ENCODE peak calls at places on chromosomes 3 and 15, in ten cellular contexts. X is heart right ventricle; C is WERI-Rb-1; E is GM23338; I is epithelial cell of esophagus; O is activated CD8-positive, alpha-beta T cell treated with anti-CD3 and anti-CD28 coated beads for 36 hours; F is endothelial cell; Q is astrocyte of the spinal cord; T is retinal pigment epithelial cell; A is GM13977. R is an unnamed sample.
A peak's percentile ranks its signal among the peaks of the same experiment; 100 is the strongest.

GRCh38 chr3:55309336-55309735 is 177.8 kb downstream of the WNT5A start:
- DNase-seq in E (no peak), T (no peak), A (no peak), I (no peak), X (no peak), O (no peak), C (no peak), F (no peak), Q (no peak), R (peak; percentile 92)

GRCh38 chr15:92959219-92959618 is 59.1 kb downstream of the CHD2 start:
- DNase-seq in E (no peak), X (no peak), I (no peak), O (no peak), T (no peak), A (no peak), C (no peak), F (no peak), Q (no peak), R (no peak)

GRCh38 chr3:36489106-36489505 is 108.8 kb downstream of the STAC start:
- DNase-seq in X (no peak), Q (no peak), O (no peak), A (no peak), F (no peak), T (no peak), I (no peak), E (no peak), C (no peak), R (no peak)

GRCh38 chr3:174776636-174777035 is 82.5 kb upstream of the NAALADL2 start:
- DNase-seq in O (no peak), T (no peak), X (no peak), Q (no peak), F (no peak), A (no peak), E (no peak), I (peak; percentile 33), C (no peak), R (no peak)

GRCh38 chr3:73212683-73213082 is 151.2 kb downstream of the EBLN2 start:
- DNase-seq in Q (no peak), E (no peak), F (no peak), I (no peak), T (no peak), X (no peak), A (no peak), O (no peak), C (no peak), R (no peak)

GRCh38 chr3:49132437-49133225 is at the start of gene LAMB2:
- DNase-seq in A (no peak), E (peak; percentile 93), X (peak; percentile 90), T (peak; percentile 54), I (peak; percentile 78), Q (peak; percentile 86), O (peak; percentile 6), C (peak; percentile 80), F (peak; percentile 71), R (peak; percentile 68)

GRCh38 chr3:118882353-118882947 is 152.2 kb downstream of the IGSF11 start:
- DNase-seq in C (peak; percentile 71), Q (peak; percentile 59), X (peak; percentile 51), E (peak; percentile 85), F (peak; percentile 71), T (peak; percentile 15), A (peak; percentile 23), I (peak; percentile 72), O (peak; percentile 85), R (peak; percentile 60)

GRCh38 chr3:151293127-151293526 is 14.8 kb upstream of the P2RY14 start:
- DNase-seq in Q (no peak), E (no peak), A (no peak), T (no peak), F (no peak), C (no peak), X (no peak), I (peak; percentile 29), O (no peak), R (no peak)

GRCh38 chr15:72540606-72541237 is 66.6 kb downstream of the ARIH1 start:
- DNase-seq in E (peak; percentile 34), A (no peak), I (no peak), O (peak; percentile 6), C (no peak), X (no peak), F (no peak), T (no peak), Q (no peak), R (no peak)

GRCh38 chr3:107217161-107217560 is 160.1 kb upstream of the CCDC54 start:
- DNase-seq in I (peak; percentile 89), Q (peak; percentile 96), O (no peak), F (no peak), T (peak; percentile 97), A (no peak), E (no peak), X (no peak), C (no peak), R (peak; percentile 98)

GRCh38 chr3:11930084-11930483 is 74.1 kb upstream of the SYN2 start:
- DNase-seq in E (no peak), T (no peak), I (no peak), A (no peak), O (no peak), X (no peak), Q (no peak), F (no peak), C (no peak), R (no peak)

GRCh38 chr3:45931476-45931875 is 11.8 kb upstream of the CXCR6 start:
- DNase-seq in T (no peak), E (no peak), Q (no peak), I (no peak), A (no peak), F (no peak), C (no peak), X (no peak), O (no peak), R (no peak)

GRCh38 chr3:4885322-4885721 is 93.9 kb upstream of the BHLHE40 start:
- DNase-seq in A (no peak), C (no peak), F (no peak), X (no peak), E (no peak), I (no peak), Q (peak; percentile 75), O (no peak), T (no peak), R (no peak)
- TF ChIP-seq CTCF in A (no peak), C (no peak), F (no peak), X (no peak), E (no peak), I (no peak), Q (no peak), O (no peak), T (peak; percentile 12), R (no peak)

GRCh38 chr15:28273468-28273867 is 48.5 kb downstream of the HERC2 start:
- DNase-seq in O (no peak), F (peak; percentile 49), Q (peak; percentile 46), T (no peak), A (no peak), E (peak; percentile 56), I (no peak), C (no peak), X (no peak), R (peak; percentile 7)
- TF ChIP-seq CTCF in O (no peak), F (peak; percentile 15), Q (peak; percentile 51), T (peak; percentile 43), A (no peak), E (peak; percentile 19), I (peak; percentile 2), C (no peak), X (peak; percentile 17), R (no peak)

GRCh38 chr3:153927107-153927506 is 194.1 kb upstream of the ARHGEF26 start:
- DNase-seq in E (peak; percentile 41), A (no peak), C (no peak), I (peak; percentile 38), Q (peak; percentile 56), X (no peak), F (no peak), T (peak; percentile 25), O (no peak), R (peak; percentile 95)
- TF ChIP-seq CTCF in E (peak; percentile 37), A (peak; percentile 11), C (peak; percentile 6), I (no peak), Q (peak; percentile 21), X (no peak), F (no peak), T (peak; percentile 25), O (no peak), R (peak; percentile 41)

GRCh38 chr15:68407141-68407885 is 24.6 kb downstream of the ITGA11 start:
- DNase-seq in C (no peak), F (no peak), O (no peak), X (no peak), Q (no peak), A (no peak), I (no peak), T (no peak), E (no peak), R (peak; percentile 38)
- TF ChIP-seq CTCF in C (no peak), F (no peak), O (no peak), X (no peak), Q (no peak), A (no peak), I (no peak), T (no peak), E (no peak), R (no peak)

GRCh38 chr3:129625071-129625874 is 18.8 kb upstream of the PLXND1 start:
- DNase-seq in C (peak; percentile 43), X (peak; percentile 18), F (no peak), Q (no peak), I (no peak), A (peak; percentile 21), E (peak; percentile 65), O (no peak), T (no peak), R (no peak)

GRCh38 chr3:129628169-129628522 is 21.7 kb upstream of the PLXND1 start:
- DNase-seq in X (no peak), F (no peak), E (no peak), I (no peak), T (no peak), A (no peak), O (no peak), Q (no peak), C (no peak), R (peak; percentile 74)

GRCh38 chr3:129629011-129629410 is 22.5 kb upstream of the PLXND1 start:
- DNase-seq in Q (no peak), A (no peak), I (no peak), O (no peak), T (no peak), C (no peak), F (no peak), E (no peak), X (no peak), R (no peak)

GRCh38 chr3:129627350-129628168 is 21.1 kb upstream of the PLXND1 start:
- DNase-seq in C (peak; percentile 76), F (peak; percentile 74), A (peak; percentile 90), X (peak; percentile 77), T (no peak), I (peak; percentile 85), E (peak; percentile 95), Q (peak; percentile 81), O (peak; percentile 84), R (peak; percentile 91)

GRCh38 chr3:129626744-129627349 is 20.4 kb upstream of the PLXND1 start:
- DNase-seq in C (peak; percentile 84), A (peak; percentile 97), I (peak; percentile 67), O (peak; percentile 86), X (peak; percentile 95), Q (no peak), E (peak; percentile 95), T (no peak), F (peak; percentile 90), R (peak; percentile 77)
- TF ChIP-seq CTCF in C (no peak), A (peak; percentile 18), I (no peak), O (peak; percentile 22), X (no peak), Q (no peak), E (peak; percentile 6), T (peak; percentile 14), F (no peak), R (no peak)

GRCh38 chr3:188279696-188280398 is 125.9 kb downstream of the LPP start:
- DNase-seq in F (no peak), C (no peak), I (no peak), O (no peak), Q (peak; percentile 24), A (no peak), T (no peak), E (no peak), X (no peak), R (no peak)
- TF ChIP-seq CTCF in F (no peak), C (no peak), I (peak; percentile 7), O (no peak), Q (no peak), A (no peak), T (no peak), E (peak; percentile 17), X (no peak), R (no peak)